ENCODE peak calls at places on chromosomes 12 and 14, in seven cellular contexts. W is tibial nerve; D is body of pancreas; L is CD4-positive, alpha-beta T cell; P is A549; M is heart left ventricle; H is adrenal gland. Z is an unnamed sample.

GRCh38 chr14:105866841-105867321 is 340.5 kb downstream of the TMEM121 start:
- DNase-seq in W (no peak), D (peak; percentile 4), L (no peak), P (no peak), M (peak; percentile 8), H (peak; percentile 23), Z (peak; percentile 5)

GRCh38 chr12:54489857-54490256 is 7.7 kb upstream of the NCKAP1L start:
- DNase-seq in W (no peak), D (no peak), L (no peak), P (no peak), M (no peak), H (no peak), Z (no peak)

GRCh38 chr14:22494486-22495135 is 94.4 kb downstream of the DAD1 start:
- DNase-seq in W (no peak), D (no peak), L (no peak), P (no peak), M (no peak), H (no peak), Z (no peak)

GRCh38 chr14:88825078-88825458 is 617 bp downstream of the TTC8 start:
- DNase-seq in W (no peak), D (no peak), L (no peak), P (no peak), M (no peak), H (no peak), Z (no peak)

GRCh38 chr14:41154143-41154807 is 452.4 kb upstream of the LRFN5 start:
- DNase-seq in W (no peak), D (no peak), L (no peak), P (no peak), M (no peak), H (no peak), Z (no peak)

GRCh38 chr14:68427550-68427890 is 365.3 kb downstream of the ZFP36L1 start:
- DNase-seq in W (no peak), D (no peak), L (no peak), P (peak; percentile 64), M (no peak), H (no peak), Z (no peak)

GRCh38 chr12:43284441-43284840 is 267.6 kb downstream of the ADAMTS20 start:
- DNase-seq in W (no peak), D (no peak), L (no peak), P (no peak), M (no peak), H (no peak), Z (no peak)

GRCh38 chr14:90547968-90548367 is 151.1 kb downstream of the CALM1 start:
- DNase-seq in W (no peak), D (no peak), L (no peak), P (no peak), M (no peak), H (no peak), Z (no peak)

GRCh38 chr14:45198551-45198950 is 54.5 kb downstream of the MIS18BP1 start:
- DNase-seq in W (no peak), D (no peak), L (no peak), P (no peak), M (no peak), H (no peak), Z (no peak)
- H3K27ac ChIP-seq in W (no peak overlapping the region), D (no peak overlapping the region), L (no peak overlapping the region), P (no peak overlapping the region), M (no peak overlapping the region), H (no peak overlapping the region), Z (no peak overlapping the region)

GRCh38 chr12:69901141-69901900 is 76.3 kb downstream of the MYRFL start:
- DNase-seq in W (no peak), D (no peak), L (no peak), P (no peak), M (no peak), H (no peak), Z (no peak)

GRCh38 chr12:69900720-69901131 is 75.7 kb downstream of the MYRFL start:
- DNase-seq in W (peak; percentile 94), D (peak; percentile 78), L (peak; percentile 53), P (peak; percentile 64), M (peak; percentile 69), H (peak; percentile 91), Z (peak; percentile 47)

GRCh38 chr12:69904761-69905160 is 79.7 kb downstream of the MYRFL start:
- DNase-seq in W (no peak), D (no peak), L (no peak), P (no peak), M (no peak), H (no peak), Z (no peak)

GRCh38 chr12:69905801-69906200 is 80.8 kb downstream of the MYRFL start:
- DNase-seq in W (no peak), D (no peak), L (no peak), P (no peak), M (no peak), H (no peak), Z (no peak)

GRCh38 chr12:69903548-69903947 is 78.5 kb downstream of the MYRFL start:
- DNase-seq in W (no peak), D (no peak), L (no peak), P (no peak), M (no peak), H (no peak), Z (no peak)
- H3K27ac ChIP-seq in W (no peak overlapping the region), D (no peak overlapping the region), L (no peak overlapping the region), P (no peak overlapping the region), M (no peak overlapping the region), H (no peak overlapping the region), Z (no peak overlapping the region)

GRCh38 chr14:75280448-75280830 is 1.8 kb downstream of the FOS start:
- DNase-seq in W (no peak), D (peak; percentile 44), L (no peak), P (no peak), M (no peak), H (no peak), Z (no peak)
- H3K27ac ChIP-seq in W (peak overlapping the region; percentile 96), D (peak overlapping the region; percentile 99), L (no peak overlapping the region), P (no peak overlapping the region), M (no peak overlapping the region), H (no peak overlapping the region), Z (peak overlapping the region; percentile 100)

GRCh38 chr12:116291218-116291617 is 13.7 kb upstream of the MED13L start:
- DNase-seq in W (no peak), D (no peak), L (no peak), P (no peak), M (no peak), H (no peak), Z (no peak)

GRCh38 chr12:116297224-116297834 is 19.8 kb upstream of the MED13L start:
- DNase-seq in W (no peak), D (no peak), L (no peak), P (no peak), M (no peak), H (no peak), Z (no peak)

GRCh38 chr12:116293687-116294463 is 16.4 kb upstream of the MED13L start:
- DNase-seq in W (no peak), D (no peak), L (no peak), P (no peak), M (no peak), H (no peak), Z (no peak)

GRCh38 chr12:116295327-116296263 is 18.1 kb upstream of the MED13L start:
- DNase-seq in W (no peak), D (no peak), L (no peak), P (no peak), M (no peak), H (no peak), Z (no peak)

DNA sequence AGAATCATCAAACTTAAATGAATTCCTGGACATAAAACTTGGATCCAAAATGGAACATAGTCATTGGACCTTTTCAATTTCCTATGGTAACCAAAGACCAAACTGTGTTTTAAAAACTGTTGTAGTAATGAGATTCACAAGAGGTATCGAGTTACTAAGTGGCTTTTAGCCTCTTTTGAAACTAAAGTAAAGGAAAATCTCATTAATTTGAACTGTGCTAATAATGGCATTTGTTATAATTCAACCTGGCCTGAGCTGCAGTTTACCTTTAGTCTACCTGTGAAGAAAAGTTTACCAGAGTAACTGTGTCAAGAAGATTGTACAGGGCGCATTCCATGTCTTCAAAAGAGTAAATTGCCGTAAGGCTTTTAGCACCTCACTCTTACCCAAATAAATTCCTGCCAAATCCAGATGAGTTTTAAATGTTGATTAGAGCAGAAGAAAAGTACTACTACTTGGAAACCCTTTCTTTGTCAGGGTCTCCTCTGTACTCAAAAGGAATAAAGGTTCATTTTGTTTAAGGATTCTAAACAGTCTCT is 17.0 kb upstream of the MED13L start:
- DNase-seq in W (no peak), D (no peak), L (no peak), P (no peak), M (no peak), H (no peak), Z (no peak)
- H3K27ac ChIP-seq in W (no peak overlapping the region), D (no peak overlapping the region), L (no peak overlapping the region), P (no peak overlapping the region), M (no peak overlapping the region), H (no peak overlapping the region), Z (no peak overlapping the region)

Z was measured in gastrocnemius medialis.